ENCODE peak calls at places on chromosomes 16 and 17, in seven cellular contexts. O is hypothalamus, Y is neural crest cell, E is PC-9, B is fibroblast of the aortic adventitia, F is cardiac muscle cell, C is HFF-Myc. U is an unnamed sample.

GRCh38 chr16:57530531-57531252 is 5.7 kb downstream of the CCDC102A start:
- DNase-seq in B (no peak), O (no peak), C (no peak), Y (no peak), E (no peak), F (no peak), U (no peak)

GRCh38 chr17:41986634-41987033 is 20.0 kb downstream of the CNP start:
- DNase-seq in F (no peak), Y (no peak), B (no peak), C (no peak), E (no peak), O (no peak), U (no peak)

GRCh38 chr17:68909066-68909465 is 46.1 kb downstream of the ABCA8 start:
- DNase-seq in O (no peak), C (peak; percentile 86), F (no peak), Y (no peak), B (peak; percentile 97), E (peak; percentile 4), U (no peak)

GRCh38 chr16:74865922-74866598 is 91.4 kb upstream of the FA2H start:
- DNase-seq in B (peak; percentile 60), F (no peak), C (no peak), O (no peak), Y (peak; percentile 28), E (no peak), U (no peak)

GRCh38 chr16:27729516-27730304 is 179.8 kb downstream of the KATNIP start:
- DNase-seq in F (no peak), E (no peak), O (no peak), Y (no peak), B (peak; percentile 13), C (no peak), U (no peak)

GRCh38 chr17:4448197-4448980 is 14.6 kb downstream of the SPNS3 start:
- DNase-seq in C (no peak), Y (no peak), O (no peak), F (no peak), B (no peak), E (no peak), U (no peak)

GRCh38 chr17:38608648-38609047 is 2.9 kb upstream of the SRCIN1 start:
- DNase-seq in B (no peak), O (no peak), F (no peak), E (peak; percentile 54), Y (no peak), C (no peak), U (no peak)

GRCh38 chr17:7440823-7441174 is 1.5 kb downstream of the FGF11 start:
- DNase-seq in F (no peak), B (peak; percentile 22), E (no peak), Y (peak; percentile 47), O (peak; percentile 33), C (no peak), U (peak; percentile 28)

GRCh38 chr17:76353004-76353598 is 615 bp downstream of the PRPSAP1 start:
- DNase-seq in F (peak; percentile 56), Y (no peak), E (peak; percentile 35), O (peak; percentile 50), C (no peak), B (no peak), U (peak; percentile 39)

GRCh38 chr16:1964046-1964505 is 550 bp downstream of the RPS2 start:
- DNase-seq in C (no peak), F (peak; percentile 73), E (no peak), O (no peak), Y (no peak), B (peak; percentile 42), U (peak; percentile 63)

GRCh38 chr17:64005734-64006167 is 7.6 kb downstream of the PRR29 start:
- DNase-seq in E (peak; percentile 66), B (no peak), F (no peak), O (no peak), C (no peak), Y (no peak), U (no peak)

GRCh38 chr16:67719778-67720144 is 645 bp upstream of the GFOD2 start:
- DNase-seq in O (peak; percentile 43), Y (peak; percentile 9), B (peak; percentile 52), F (peak; percentile 28), C (no peak), E (peak; percentile 7), U (peak; percentile 53)

GRCh38 chr16:58306327-58306726 is 11.5 kb upstream of the PRSS54 start:
- DNase-seq in Y (peak; percentile 18), E (peak; percentile 28), B (peak; percentile 31), O (no peak), C (no peak), F (no peak), U (no peak)

GRCh38 chr16:75341934-75342811 is 90.7 kb upstream of the BCAR1 start:
- DNase-seq in F (no peak), O (no peak), B (peak; percentile 73), C (no peak), Y (no peak), E (peak; percentile 12), U (no peak)

GRCh38 chr17:20281860-20282259 is 185.5 kb downstream of the LGALS9B start:
- DNase-seq in E (no peak), O (peak; percentile 53), F (no peak), B (no peak), Y (no peak), C (no peak), U (peak; percentile 37)

GRCh38 chr16:11105038-11105903 is 150.7 kb downstream of the SOCS1 start:
- DNase-seq in O (no peak), B (peak; percentile 97), C (peak; percentile 73), F (no peak), Y (no peak), E (no peak), U (no peak)

GRCh38 chr16:68732068-68732680 is 4.9 kb upstream of the CDH1 start:
- DNase-seq in E (peak; percentile 92), Y (no peak), B (peak; percentile 17), F (peak; percentile 48), O (no peak), C (no peak), U (no peak)

GRCh38 chr17:17419621-17420020 is 57.2 kb upstream of the MED9 start:
- DNase-seq in E (no peak), C (no peak), O (peak; percentile 42), B (no peak), Y (no peak), F (no peak), U (peak; percentile 41)

GRCh38 chr16:24151482-24151939 is 104.6 kb upstream of the CACNG3 start:
- DNase-seq in F (peak; percentile 17), B (no peak), C (no peak), Y (no peak), E (no peak), O (no peak), U (no peak)

GRCh38 chr17:57940217-57940616 is 15.0 kb downstream of the CUEDC1 start:
- DNase-seq in C (no peak), Y (no peak), F (peak; percentile 40), O (peak; percentile 52), E (no peak), B (no peak), U (no peak)

GRCh38 chr16:77172964-77173363 is 18.0 kb upstream of the MON1B start:
- DNase-seq in Y (no peak), O (no peak), F (no peak), B (no peak), E (no peak), C (no peak), U (no peak)

GRCh38 chr16:57667526-57668258 is 414 bp upstream of the ADGRG3 start:
- DNase-seq in O (no peak), B (no peak), Y (no peak), F (no peak), E (no peak), C (no peak), U (no peak)

GRCh38 chr17:50824429-50824828 is 11.0 kb upstream of the WFIKKN2 start:
- DNase-seq in C (no peak), B (no peak), Y (no peak), F (no peak), E (no peak), O (no peak), U (no peak)

GRCh38 chr17:73133911-73134649 is 30.7 kb upstream of the SSTR2 start:
- DNase-seq in F (no peak), C (no peak), O (no peak), B (no peak), E (no peak), Y (no peak), U (no peak)

GRCh38 chr17:50626037-50626574 is 8.6 kb upstream of the ABCC3 start:
- DNase-seq in F (peak; percentile 86), Y (peak; percentile 75), O (peak; percentile 65), E (peak; percentile 52), B (peak; percentile 82), C (peak; percentile 42), U (peak; percentile 61)

GRCh38 chr17:17313350-17313991 is 10.3 kb downstream of the NT5M start:
- DNase-seq in Y (no peak), E (peak; percentile 70), C (no peak), B (no peak), O (peak; percentile 18), F (peak; percentile 62), U (peak; percentile 26)

GRCh38 chr16:20023190-20023589 is 50.5 kb downstream of the GPR139 start:
- DNase-seq in E (no peak), C (no peak), B (peak; percentile 12), F (peak; percentile 73), O (no peak), Y (peak; percentile 17), U (no peak)

GRCh38 chr16:22671301-22672076 is 142.5 kb upstream of the HS3ST2 start:
- DNase-seq in O (no peak), C (no peak), F (no peak), B (peak; percentile 21), E (no peak), Y (no peak), U (no peak)

GRCh38 chr16:57167951-57168350 is 17.9 kb downstream of the PSME3IP1 start:
- DNase-seq in O (no peak), E (no peak), Y (no peak), B (peak; percentile 88), C (peak; percentile 50), F (peak; percentile 67), U (no peak)